ENCODE peak calls at places on chromosomes 11 and 22, in four cellular contexts. T is right cardiac atrium, V is psoas muscle, O is spleen. B is an unnamed sample.

GRCh38 chr22:23206915-23207314 is 26.6 kb downstream of the BCR start:
- DNase-seq in T (no peak), V (no peak), O (no peak), B (no peak)

GRCh38 chr22:50635591-50635990 is 7.6 kb upstream of the ARSA start:
- DNase-seq in T (no peak), V (no peak), O (no peak), B (no peak)

GRCh38 chr11:80054582-80055165 is 613.8 kb upstream of the TENM4 start:
- DNase-seq in T (no peak), V (no peak), O (no peak), B (no peak)

GRCh38 chr11:72568861-72569260 is 105.4 kb downstream of the PDE2A start:
- DNase-seq in T (no peak), V (no peak), O (no peak), B (no peak)

GRCh38 chr22:35033635-35034296 is 32.2 kb upstream of the ISX start:
- DNase-seq in T (no peak), V (no peak), O (no peak), B (no peak)

GRCh38 chr11:113774174-113774503 is 647 bp upstream of the ZW10 start:
- DNase-seq in T (no peak), V (no peak), O (no peak), B (no peak)

GRCh38 chr11:2451916-2452694 is 7.3 kb downstream of the KCNQ1 start:
- DNase-seq in T (no peak), V (no peak), O (peak), B (no peak)

GRCh38 chr22:19143967-19144400 is 467 bp downstream of the ESS2 start:
- DNase-seq in T (no peak), V (no peak), O (peak), B (no peak)

GRCh38 chr11:19508166-19508565 is 204.5 kb upstream of the NAV2 start:
- DNase-seq in T (no peak), V (no peak), O (no peak), B (no peak)

GRCh38 chr11:97683733-97684132 is 1293.9 kb downstream of the JRKL start:
- DNase-seq in T (no peak), V (no peak), O (no peak), B (no peak)

GRCh38 chr22:36359172-36359973 is 28.4 kb downstream of the MYH9 start:
- DNase-seq in T (peak), V (no peak), O (no peak), B (no peak)

GRCh38 chr11:73950869-73951710 is at the start of gene DNAJB13:
- DNase-seq in T (no peak), V (no peak), O (no peak), B (no peak)

GRCh38 chr11:123526027-123526805 is 96.1 kb downstream of the GRAMD1B start:
- DNase-seq in T (no peak), V (no peak), O (no peak), B (no peak)

GRCh38 chr11:12716816-12717215 is 42.6 kb downstream of the TEAD1 start:
- DNase-seq in T (no peak), V (no peak), O (no peak), B (no peak)

GRCh38 chr11:26244207-26244606 is 87.7 kb upstream of the ANO3 start:
- DNase-seq in T (no peak), V (no peak), O (no peak), B (no peak)

GRCh38 chr11:114909866-114910265 is 231.5 kb downstream of the NXPE2 start:
- DNase-seq in T (no peak), V (no peak), O (no peak), B (no peak)

GRCh38 chr11:69909561-69910518 is 90.6 kb upstream of the FGF3 start:
- DNase-seq in T (no peak), V (no peak), O (peak), B (no peak)
- H3K27ac ChIP-seq in T (no peak), V (no peak), O (no peak), B (no peak)

GRCh38 chr11:10350341-10350740 is 45.5 kb downstream of the ADM start:
- DNase-seq in T (no peak), V (no peak), O (no peak), B (no peak)

GRCh38 chr11:10348650-10349280 is 43.9 kb downstream of the ADM start:
- DNase-seq in T (no peak), V (no peak), O (no peak), B (no peak)

GRCh38 chr11:10349806-10350205 is 44.9 kb downstream of the ADM start:
- DNase-seq in T (no peak), V (no peak), O (no peak), B (no peak)

GRCh38 chr11:10351435-10351767 is 46.5 kb downstream of the ADM start:
- DNase-seq in T (peak), V (peak), O (no peak), B (peak)

GRCh38 chr11:10349281-10349665 is 44.4 kb downstream of the ADM start:
- DNase-seq in T (no peak), V (no peak), O (no peak), B (no peak)
- H3K27ac ChIP-seq in T (no peak), V (peak), O (no peak), B (peak)

DNA sequence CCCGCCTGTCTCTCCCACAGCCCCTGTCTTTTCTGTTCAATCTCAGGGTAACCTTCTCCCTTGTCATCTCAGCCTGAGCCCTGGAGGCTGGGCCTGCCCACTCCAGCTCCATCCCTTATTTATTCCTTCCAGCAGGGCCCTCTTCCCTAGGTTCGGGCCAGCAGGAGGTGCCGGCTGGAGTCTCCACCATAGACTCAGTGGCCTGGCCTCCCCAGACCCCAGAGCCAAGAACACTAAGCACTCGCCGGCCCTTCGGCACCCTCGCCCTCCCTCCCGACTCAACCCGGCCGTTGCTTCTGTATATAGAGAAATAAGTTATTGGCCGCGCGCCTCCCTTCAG is 1.4 kb upstream of the RAB1B start:
- DNase-seq in T (no peak), V (no peak), O (no peak), B (no peak)
- H3K27ac ChIP-seq in T (peak), V (peak), O (peak), B (peak)

GRCh38 chr11:32658639-32659406 is 75.2 kb downstream of the EIF3M start:
- DNase-seq in T (no peak), V (no peak), O (no peak), B (no peak)

DNA sequence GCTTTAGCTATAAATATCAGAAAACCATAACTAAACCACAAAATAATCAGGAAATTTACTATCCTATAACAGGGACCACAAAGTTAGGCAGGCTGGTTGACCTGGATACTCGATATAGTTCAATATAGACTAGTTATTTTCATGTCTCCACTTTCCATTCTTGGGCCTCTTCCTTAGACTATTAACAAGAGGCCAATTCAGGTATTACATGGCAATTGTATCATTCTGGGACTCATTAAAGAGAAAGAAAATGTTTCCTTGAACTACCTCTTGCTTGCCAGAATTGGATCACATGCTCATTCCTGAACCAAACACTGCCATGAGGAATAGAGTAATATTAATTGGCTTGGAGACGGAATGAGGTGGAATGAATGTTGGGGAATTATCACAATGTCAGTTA is 76.0 kb downstream of the EIF3M start:
- DNase-seq in T (no peak), V (no peak), O (no peak), B (no peak)
- H3K27ac ChIP-seq in T (no peak), V (no peak), O (no peak), B (no peak)

GRCh38 chr22:18023509-18024275 is 669 bp downstream of the MICAL3 start:
- DNase-seq in T (peak), V (peak), O (peak), B (peak)

GRCh38 chr22:18022851-18023250 is 1.5 kb downstream of the MICAL3 start:
- DNase-seq in T (no peak), V (no peak), O (peak), B (no peak)

GRCh38 chr22:18024276-18024939 is at the start of gene MICAL3:
- DNase-seq in T (peak), V (peak), O (peak), B (peak)

GRCh38 chr22:18021431-18021830 is 2.9 kb downstream of the MICAL3 start:
- DNase-seq in T (no peak), V (no peak), O (peak), B (no peak)

DNA sequence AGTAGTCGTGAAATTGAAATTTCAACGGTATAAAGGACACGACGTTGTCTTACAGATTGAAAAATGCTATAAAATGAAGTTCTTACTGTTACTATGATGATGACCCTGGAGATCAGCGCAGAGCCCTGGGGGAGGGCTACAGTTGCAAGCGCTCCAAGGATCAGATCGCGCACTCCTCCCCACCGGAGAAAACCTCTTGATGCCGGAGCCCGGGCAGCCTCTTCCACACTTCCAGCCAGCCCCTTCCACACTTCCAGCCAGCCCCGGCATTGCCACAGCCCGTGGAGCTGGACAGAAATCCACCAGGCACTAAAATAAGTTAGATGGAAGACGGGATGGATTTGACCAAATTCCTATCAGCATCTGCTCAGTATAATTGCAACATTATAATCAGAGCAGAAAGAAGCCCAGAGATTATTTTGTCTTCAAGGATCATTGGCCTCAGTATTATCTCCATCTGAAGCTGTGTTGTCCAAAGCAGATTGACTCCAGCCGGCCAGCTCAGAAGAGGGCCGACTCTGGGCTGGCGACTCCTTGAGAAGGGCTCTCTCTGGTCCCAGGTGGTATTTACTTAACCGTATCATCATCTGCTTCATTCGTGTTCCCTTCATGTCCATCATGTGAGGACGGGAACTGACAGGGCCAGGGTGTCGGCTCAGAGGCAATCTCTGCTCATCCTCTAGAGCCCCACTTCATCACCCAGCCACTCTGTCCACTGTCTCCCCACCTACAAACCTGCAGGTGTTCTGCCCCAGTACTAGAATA is 777 bp upstream of the MICAL3 start:
- DNase-seq in T (no peak), V (no peak), O (peak), B (no peak)
- H3K27ac ChIP-seq in T (no peak), V (peak), O (no peak), B (peak)

DNA sequence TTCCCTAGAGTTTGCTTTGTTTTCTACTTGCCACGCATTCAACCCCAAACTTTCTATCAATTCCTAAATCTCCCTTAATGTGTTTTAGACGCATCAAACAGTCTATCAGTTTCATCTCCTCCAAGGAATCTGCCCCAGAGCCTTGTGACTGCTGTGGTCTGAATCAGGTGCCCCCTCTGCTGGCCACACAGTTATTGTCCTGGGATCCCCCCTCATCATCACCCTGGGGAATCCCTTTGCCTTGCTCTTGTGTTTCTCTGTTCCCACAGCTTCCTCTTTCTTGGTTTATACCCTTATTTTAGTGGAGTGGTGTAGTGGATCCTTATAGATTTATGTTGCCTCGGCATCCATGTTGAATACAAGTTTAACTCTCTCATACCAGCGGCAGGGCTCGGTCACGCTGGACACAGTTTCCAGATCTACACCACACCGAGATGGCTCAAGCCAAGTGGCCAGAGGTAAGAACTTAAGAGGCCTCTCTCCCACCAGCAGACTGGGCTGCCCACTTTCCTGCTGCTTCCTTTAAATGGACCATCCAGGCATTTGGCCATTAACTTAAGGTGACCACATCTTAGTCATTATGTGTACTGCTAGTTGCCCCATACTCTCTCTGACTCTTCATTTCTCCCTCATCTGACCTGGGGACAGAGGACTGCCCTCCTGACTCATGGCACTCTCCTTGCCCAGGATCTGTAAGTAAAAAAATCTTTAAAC is 8.2 kb downstream of the UPB1 start:
- DNase-seq in T (peak), V (peak), O (peak), B (peak)
- H3K27ac ChIP-seq in T (no peak), V (no peak), O (peak), B (no peak)

GRCh38 chr11:8799273-8799672 is 111.7 kb upstream of the AKIP1 start:
- DNase-seq in T (no peak), V (no peak), O (no peak), B (no peak)
- H3K27ac ChIP-seq in T (peak), V (no peak), O (peak), B (peak)

GRCh38 chr11:118436639-118437045 is 350 bp downstream of the KMT2A start:
- DNase-seq in T (no peak), V (no peak), O (peak), B (no peak)
- H3K27ac ChIP-seq in T (peak), V (peak), O (peak), B (peak)

GRCh38 chr22:31036671-31037550 is 44.2 kb upstream of the SMTN start:
- DNase-seq in T (peak), V (peak), O (no peak), B (no peak)
- H3K27ac ChIP-seq in T (no peak), V (peak), O (peak), B (peak)

DNA sequence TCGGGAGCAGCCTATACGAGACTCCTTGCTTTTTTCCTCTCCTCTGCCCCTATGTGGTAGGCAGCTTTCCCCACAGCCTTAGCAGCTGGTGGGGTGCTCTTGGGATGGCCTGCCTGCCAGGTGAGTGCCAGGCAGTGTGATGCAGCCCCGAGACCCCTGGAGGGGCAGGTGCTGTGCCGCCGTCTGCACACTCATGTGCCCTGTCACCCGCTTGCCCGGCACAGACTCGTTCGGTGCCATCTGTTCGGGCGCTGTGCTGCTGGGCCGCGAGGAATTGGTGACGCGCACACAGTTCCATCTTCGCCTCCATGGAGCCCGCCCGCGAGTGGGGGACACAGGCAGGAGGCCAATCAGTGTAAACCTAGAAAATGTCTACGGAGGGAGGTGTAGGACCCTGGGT is 15.1 kb downstream of the TRMU start:
- DNase-seq in T (no peak), V (no peak), O (peak), B (no peak)
- H3K27ac ChIP-seq in T (no peak), V (no peak), O (no peak), B (peak)

B was measured in left ventricle myocardium inferior.